ENCODE peak calls at places on chromosomes 4 and X, in seven cellular contexts. X, F, Y, T, H, R and Z are unnamed samples.

GRCh38 chr4:121339307-121339706 is 41.5 kb downstream of the QRFPR start:
- DNase-seq in X (no peak), F (no peak), Y (no peak), T (no peak), H (no peak), R (no peak), Z (no peak)

GRCh38 chr4:146340798-146341197 is 126.5 kb downstream of the REELD1 start:
- DNase-seq in X (no peak), F (no peak), Y (no peak), T (no peak), H (no peak), R (no peak), Z (no peak)

GRCh38 chr4:16289872-16290554 is 63.7 kb upstream of the TAPT1 start:
- DNase-seq in X (no peak), F (no peak), Y (no peak), T (no peak), H (peak; percentile 17), R (no peak), Z (peak; percentile 20)

GRCh38 chr4:53014881-53015280 is 152.8 kb downstream of the RASL11B start:
- DNase-seq in X (no peak), F (no peak), Y (no peak), T (no peak), H (no peak), R (no peak), Z (no peak)

GRCh38 chr4:2091990-2092652 is 33.0 kb downstream of the NAT8L start:
- DNase-seq in X (no peak), F (no peak), Y (no peak), T (no peak), H (no peak), R (no peak), Z (no peak)

GRCh38 chr4:4425696-4426095 is 38.8 kb downstream of the NSG1 start:
- DNase-seq in X (no peak), F (no peak), Y (no peak), T (peak; percentile 9), H (no peak), R (peak; percentile 7), Z (no peak)

GRCh38 chr4:55356991-55357461 is 11.0 kb downstream of the SRD5A3 start:
- DNase-seq in X (no peak), F (no peak), Y (no peak), T (no peak), H (peak; percentile 20), R (no peak), Z (peak; percentile 29)

GRCh38 chr4:21134994-21135393 is 434.7 kb downstream of the PACRGL start:
- DNase-seq in X (no peak), F (no peak), Y (no peak), T (no peak), H (peak; percentile 1), R (no peak), Z (no peak)

GRCh38 chrX:44844204-44844603 is 383 bp downstream of the DUSP21 start:
- DNase-seq in X (no peak), F (no peak), Y (no peak), T (no peak), H (no peak), R (no peak), Z (no peak)

GRCh38 chrX:39525758-39526157 is 572.0 kb downstream of the BCOR start:
- DNase-seq in X (no peak), F (no peak), Y (no peak), T (no peak), H (no peak), R (no peak), Z (no peak)

GRCh38 chr4:20358110-20358509 is 106.4 kb downstream of the SLIT2 start:
- DNase-seq in X (no peak), F (no peak), Y (no peak), T (no peak), H (no peak), R (no peak), Z (no peak)

GRCh38 chr4:95547708-95548471 is 883 bp downstream of the UNC5C start:
- DNase-seq in X (no peak), F (no peak), Y (no peak), T (peak; percentile 23), H (no peak), R (peak; percentile 57), Z (no peak)

GRCh38 chr4:106522839-106523238 is 154.3 kb upstream of the GIMD1 start:
- DNase-seq in X (no peak), F (no peak), Y (no peak), T (no peak), H (peak; percentile 12), R (no peak), Z (peak; percentile 23)

GRCh38 chr4:183721207-183722081 is 62.4 kb downstream of the TRAPPC11 start:
- DNase-seq in X (peak; percentile 58), F (no peak), Y (no peak), T (peak; percentile 89), H (peak; percentile 89), R (no peak), Z (peak; percentile 54)

GRCh38 chrX:141341341-141341740 is 99.0 kb upstream of the SPANXC start:
- DNase-seq in X (no peak), F (no peak), Y (no peak), T (no peak), H (peak; percentile 87), R (no peak), Z (no peak)

GRCh38 chrX:153857348-153857903 is 27.1 kb upstream of the PDZD4 start:
- DNase-seq in X (no peak), F (peak; percentile 7), Y (no peak), T (no peak), H (no peak), R (no peak), Z (no peak)

GRCh38 chrX:12138366-12139313 is at the start of gene FRMPD4:
- DNase-seq in X (no peak), F (no peak), Y (no peak), T (no peak), H (peak; percentile 20), R (no peak), Z (no peak)

GRCh38 chr4:81466841-81467671 is 4.7 kb downstream of the RASGEF1B start:
- DNase-seq in X (no peak), F (peak; percentile 73), Y (no peak), T (peak; percentile 94), H (peak; percentile 53), R (peak; percentile 67), Z (peak; percentile 30)

GRCh38 chr4:70183168-70183939 is 12.2 kb upstream of the ODAM start:
- DNase-seq in X (no peak), F (no peak), Y (no peak), T (peak; percentile 27), H (peak; percentile 57), R (no peak), Z (no peak)

GRCh38 chrX:134682081-134682480 is 23.8 kb upstream of the PLAC1 start:
- DNase-seq in X (no peak), F (no peak), Y (no peak), T (no peak), H (no peak), R (no peak), Z (no peak)

GRCh38 chr4:78654809-78655208 is 103.2 kb downstream of the ANXA3 start:
- DNase-seq in X (no peak), F (no peak), Y (no peak), T (no peak), H (no peak), R (no peak), Z (no peak)